ENCODE peak calls at places on chromosomes 1 and 21, in eight cellular contexts. E is aorta; U is CD4-positive, CD25-positive, alpha-beta regulatory T cell; J is prostate gland; C is body of pancreas; I is cardiac muscle cell; D is upper lobe of right lung; Q is ovary. X is an unnamed sample.

GRCh38 chr1:29349871-29350491 is 113.7 kb downstream of the PTPRU start:
- DNase-seq in E (no peak), U (no peak), J (no peak), C (no peak), I (no peak), D (peak; percentile 42), Q (no peak), X (peak; percentile 84)

GRCh38 chr1:171083222-171083621 is 7.5 kb upstream of the FMO3 start:
- DNase-seq in E (no peak), U (no peak), J (no peak), C (no peak), I (no peak), D (no peak), Q (no peak), X (no peak)

GRCh38 chr1:98839840-98840239 is 164.8 kb downstream of the PLPPR5 start:
- DNase-seq in E (no peak), U (no peak), J (no peak), C (no peak), I (no peak), D (no peak), Q (no peak), X (no peak)

GRCh38 chr21:28516996-28517592 is 475.6 kb downstream of the LTN1 start:
- DNase-seq in E (peak; percentile 79), U (peak; percentile 55), J (peak; percentile 44), C (peak; percentile 83), I (peak; percentile 84), D (peak; percentile 75), Q (peak; percentile 51), X (peak; percentile 79)

GRCh38 chr1:85628791-85629531 is 48.4 kb downstream of the CCN1 start:
- DNase-seq in E (peak; percentile 83), U (no peak), J (peak; percentile 66), C (peak; percentile 67), I (no peak), D (peak; percentile 77), Q (no peak), X (no peak)

GRCh38 chr21:43775795-43776430 is at the start of gene CSTB:
- DNase-seq in E (peak; percentile 96), U (peak; percentile 81), J (peak; percentile 79), C (peak; percentile 84), I (peak; percentile 92), D (peak; percentile 96), Q (peak; percentile 89), X (peak; percentile 90)

GRCh38 chr1:150765229-150765976 is at the start of gene CTSS:
- DNase-seq in E (no peak), U (peak; percentile 51), J (no peak), C (no peak), I (no peak), D (no peak), Q (no peak), X (no peak)

GRCh38 chr1:3179471-3179870 is 110.5 kb downstream of the PRDM16 start:
- DNase-seq in E (no peak), U (no peak), J (no peak), C (no peak), I (no peak), D (no peak), Q (no peak), X (no peak)

GRCh38 chr1:84847253-84848247 is 45.5 kb downstream of the LPAR3 start:
- DNase-seq in E (peak; percentile 79), U (no peak), J (peak; percentile 95), C (peak; percentile 95), I (peak; percentile 78), D (peak; percentile 90), Q (peak; percentile 78), X (peak; percentile 92)

GRCh38 chr21:29718081-29718815 is 221.5 kb downstream of the GRIK1 start:
- DNase-seq in E (no peak), U (no peak), J (no peak), C (no peak), I (no peak), D (no peak), Q (no peak), X (no peak)

GRCh38 chr1:208437416-208437815 is 193.2 kb upstream of the PLXNA2 start:
- DNase-seq in E (no peak), U (no peak), J (no peak), C (no peak), I (no peak), D (no peak), Q (no peak), X (no peak)

GRCh38 chr1:186194107-186194756 is 180.8 kb downstream of the TPR start:
- DNase-seq in E (no peak), U (no peak), J (no peak), C (no peak), I (no peak), D (no peak), Q (no peak), X (no peak)
- H3K27ac ChIP-seq in E (no peak overlapping the region), U (no peak overlapping the region), J (no peak overlapping the region), C (no peak overlapping the region), I (no peak overlapping the region), D (no peak overlapping the region), Q (no peak overlapping the region), X (no peak overlapping the region)

DNA sequence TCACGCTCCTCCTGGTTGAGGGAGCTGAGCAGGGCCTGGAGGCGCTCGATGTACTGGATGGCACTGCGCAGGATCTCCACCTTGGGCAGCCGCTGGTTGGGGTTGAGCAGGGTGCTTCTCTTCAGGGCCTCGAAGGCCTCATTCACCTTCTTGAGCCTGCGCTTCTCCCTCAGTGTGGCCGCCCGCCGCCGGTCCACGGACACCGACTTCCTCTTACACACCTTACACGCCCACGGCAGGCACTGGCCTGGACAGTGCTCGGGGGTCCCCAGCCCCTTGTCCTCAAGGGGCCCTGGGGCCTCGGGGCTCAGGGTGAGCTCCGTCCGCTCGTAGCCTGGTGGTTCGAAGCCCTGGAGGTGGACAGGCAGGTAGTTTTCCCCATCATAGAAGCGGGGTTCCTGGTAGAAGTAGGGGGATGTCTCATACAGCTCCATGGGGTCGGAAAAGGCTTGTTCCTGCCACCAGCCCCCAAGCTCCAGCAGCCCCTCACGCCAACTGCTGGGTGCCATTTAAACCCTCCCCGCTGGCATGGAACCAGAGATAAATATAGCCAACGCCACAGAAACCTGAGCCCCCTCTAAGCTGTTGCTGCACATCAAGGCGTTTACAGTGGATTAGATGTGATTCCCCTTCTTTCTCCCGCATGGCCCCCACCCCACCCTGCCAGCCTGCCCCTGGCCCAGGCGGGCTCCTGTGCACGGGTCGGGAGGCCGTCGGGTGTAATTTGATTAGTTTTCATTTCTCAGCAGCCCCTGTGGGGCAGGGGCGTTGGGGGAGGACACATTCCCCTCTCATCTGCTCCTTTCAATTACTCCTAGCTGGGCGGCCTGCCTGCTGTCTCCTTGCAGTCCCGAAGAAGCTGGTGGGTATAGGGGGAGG is at the start of gene MYOG:
- DNase-seq in E (no peak), U (no peak), J (no peak), C (no peak), I (no peak), D (no peak), Q (no peak), X (no peak)
- H3K27ac ChIP-seq in E (no peak within 1 kb of the TSS), U (no peak within 1 kb of the TSS), J (no peak within 1 kb of the TSS), C (no peak within 1 kb of the TSS), I (peak within 1 kb of the TSS; percentile 64), D (no peak within 1 kb of the TSS), Q (no peak within 1 kb of the TSS), X (no peak within 1 kb of the TSS)

GRCh38 chr1:218461351-218461750 is 116.2 kb downstream of the TGFB2 start:
- DNase-seq in E (no peak), U (no peak), J (no peak), C (no peak), I (no peak), D (no peak), Q (no peak), X (no peak)

GRCh38 chr1:218459878-218460277 is 114.7 kb downstream of the TGFB2 start:
- DNase-seq in E (no peak), U (no peak), J (peak; percentile 36), C (no peak), I (peak; percentile 75), D (no peak), Q (no peak), X (no peak)

GRCh38 chr1:218460367-218460766 is 115.2 kb downstream of the TGFB2 start:
- DNase-seq in E (no peak), U (no peak), J (no peak), C (no peak), I (no peak), D (no peak), Q (peak; percentile 46), X (peak; percentile 38)

GRCh38 chr1:218462116-218462515 is 117.0 kb downstream of the TGFB2 start:
- DNase-seq in E (no peak), U (no peak), J (no peak), C (no peak), I (no peak), D (no peak), Q (no peak), X (no peak)

DNA sequence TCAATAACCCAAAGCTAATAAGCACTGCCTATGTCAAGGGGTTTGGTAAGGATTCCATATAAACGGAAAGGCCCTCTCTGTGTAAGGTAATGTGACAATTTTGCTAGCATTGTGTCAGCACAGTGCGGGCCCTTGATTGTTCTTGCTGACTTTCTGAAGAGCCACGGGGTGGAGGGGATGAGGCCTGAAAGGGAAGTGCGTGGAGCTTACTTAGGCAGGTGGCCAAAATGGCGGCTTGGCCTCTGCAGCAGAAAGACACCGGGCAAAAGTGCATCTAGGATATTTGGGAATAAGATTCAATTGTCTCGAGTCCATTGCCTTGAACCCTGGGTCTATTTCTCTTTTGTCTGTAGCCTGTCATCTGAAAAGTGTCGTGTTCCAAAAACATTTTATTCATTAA is 114.3 kb downstream of the TGFB2 start:
- DNase-seq in E (peak; percentile 79), U (no peak), J (no peak), C (no peak), I (no peak), D (no peak), Q (peak; percentile 50), X (peak; percentile 58)
- H3K27ac ChIP-seq in E (peak overlapping the region; percentile 100), U (no peak overlapping the region), J (peak overlapping the region; percentile 61), C (no peak overlapping the region), I (peak overlapping the region; percentile 91), D (peak overlapping the region; percentile 72), Q (peak overlapping the region; percentile 10), X (peak overlapping the region; percentile 70)

GRCh38 chr1:61225478-61225877 is 143.1 kb downstream of the NFIA start:
- DNase-seq in E (no peak), U (no peak), J (no peak), C (no peak), I (no peak), D (no peak), Q (no peak), X (no peak)
- H3K27ac ChIP-seq in E (no peak overlapping the region), U (no peak overlapping the region), J (no peak overlapping the region), C (no peak overlapping the region), I (no peak overlapping the region), D (no peak overlapping the region), Q (no peak overlapping the region), X (no peak overlapping the region)

GRCh38 chr1:212824201-212824600 is 23.2 kb downstream of the SPATA45 start:
- DNase-seq in E (no peak), U (no peak), J (no peak), C (no peak), I (no peak), D (no peak), Q (no peak), X (no peak)

GRCh38 chr1:212827831-212828278 is 19.6 kb downstream of the SPATA45 start:
- DNase-seq in E (no peak), U (no peak), J (no peak), C (no peak), I (no peak), D (no peak), Q (no peak), X (no peak)

GRCh38 chr1:212828395-212828794 is 19.1 kb downstream of the SPATA45 start:
- DNase-seq in E (no peak), U (no peak), J (no peak), C (no peak), I (no peak), D (no peak), Q (no peak), X (no peak)

GRCh38 chr1:212825798-212826452 is 21.5 kb downstream of the SPATA45 start:
- DNase-seq in E (no peak), U (no peak), J (no peak), C (no peak), I (no peak), D (no peak), Q (no peak), X (no peak)

GRCh38 chr1:212827377-212827776 is 20.1 kb downstream of the SPATA45 start:
- DNase-seq in E (no peak), U (no peak), J (no peak), C (no peak), I (no peak), D (no peak), Q (no peak), X (no peak)
- H3K27ac ChIP-seq in E (no peak overlapping the region), U (no peak overlapping the region), J (no peak overlapping the region), C (no peak overlapping the region), I (no peak overlapping the region), D (no peak overlapping the region), Q (no peak overlapping the region), X (no peak overlapping the region)